ENCODE peak calls at places on chromosomes 5 and 9, in ten cellular contexts. H, U, A, B, Y, S, R, T, V and D are unnamed samples.

GRCh38 chr5:176611435-176611834 is 1.5 kb upstream of the GPRIN1 start:
- DNase-seq in H (no peak), U (peak; percentile 28), A (peak; percentile 84), B (peak; percentile 80), Y (no peak), S (peak; percentile 82), R (peak; percentile 67), T (peak; percentile 85), V (peak; percentile 89), D (no peak)

GRCh38 chr9:70110194-70111041 is 66.8 kb downstream of the MAMDC2 start:
- DNase-seq in H (no peak), U (no peak), A (peak; percentile 73), B (no peak), Y (no peak), S (no peak), R (no peak), T (no peak), V (no peak), D (no peak)

GRCh38 chr5:130055572-130055971 is 151.3 kb downstream of the CHSY3 start:
- DNase-seq in H (no peak), U (no peak), A (no peak), B (no peak), Y (no peak), S (no peak), R (no peak), T (no peak), V (no peak), D (no peak)

GRCh38 chr5:59218424-59219045 is 635.7 kb downstream of the RAB3C start:
- DNase-seq in H (no peak), U (no peak), A (peak; percentile 35), B (no peak), Y (no peak), S (no peak), R (no peak), T (peak; percentile 58), V (peak; percentile 35), D (peak; percentile 24)

GRCh38 chr9:70553718-70554673 is 139.5 kb upstream of the KLF9 start:
- DNase-seq in H (peak; percentile 61), U (no peak), A (peak; percentile 67), B (no peak), Y (no peak), S (peak; percentile 18), R (no peak), T (no peak), V (peak; percentile 80), D (no peak)

GRCh38 chr9:132144708-132145365 is 17.0 kb upstream of the NTNG2 start:
- DNase-seq in H (no peak), U (no peak), A (peak; percentile 16), B (peak; percentile 65), Y (no peak), S (no peak), R (peak; percentile 59), T (peak; percentile 12), V (peak; percentile 14), D (no peak)

GRCh38 chr9:98172604-98173003 is 19.8 kb downstream of the CORO2A start:
- DNase-seq in H (no peak), U (no peak), A (peak; percentile 4), B (no peak), Y (no peak), S (no peak), R (no peak), T (no peak), V (no peak), D (no peak)

GRCh38 chr5:1338196-1338490 is 6.8 kb downstream of the CLPTM1L start:
- DNase-seq in H (no peak), U (no peak), A (no peak), B (no peak), Y (no peak), S (no peak), R (no peak), T (no peak), V (no peak), D (no peak)

GRCh38 chr5:39433838-39434237 is 9.1 kb upstream of the DAB2 start:
- DNase-seq in H (no peak), U (no peak), A (no peak), B (no peak), Y (no peak), S (no peak), R (no peak), T (no peak), V (no peak), D (no peak)

GRCh38 chr5:79513519-79514390 is at the start of gene HOMER1:
- DNase-seq in H (no peak), U (peak; percentile 46), A (peak; percentile 81), B (peak; percentile 78), Y (peak; percentile 60), S (peak; percentile 80), R (peak; percentile 73), T (peak; percentile 89), V (peak; percentile 88), D (peak; percentile 68)